ENCODE peak calls at places on chromosome 5, in eight cellular contexts. Y is fibroblast of pulmonary artery, N is stomach, U is LNCaP clone FGC, G is bronchial epithelial cell, X is PC-9, T is brain microvascular endothelial cell, L is esophagus squamous epithelium. B is an unnamed sample.

GRCh38 chr5:38809388-38810359 is 36.1 kb upstream of the OSMR start:
- DNase-seq in Y (peak), N (peak), U (peak), G (peak), X (no peak), T (peak), L (peak), B (peak)

GRCh38 chr5:10631597-10631996 is 67.7 kb downstream of the ANKRD33B start:
- DNase-seq in Y (no peak), N (no peak), U (no peak), G (no peak), X (no peak), T (no peak), L (no peak), B (no peak)

GRCh38 chr5:131379723-131380122 is 115.9 kb downstream of the CDC42SE2 start:
- DNase-seq in Y (peak), N (no peak), U (no peak), G (peak), X (no peak), T (peak), L (no peak), B (peak)

GRCh38 chr5:157161996-157162395 is 4.1 kb downstream of the GARIN3 start:
- DNase-seq in Y (no peak), N (no peak), U (no peak), G (no peak), X (no peak), T (no peak), L (no peak), B (no peak)

GRCh38 chr5:95816803-95817202 is 5.7 kb downstream of the GLRX start:
- DNase-seq in Y (no peak), N (no peak), U (no peak), G (no peak), X (no peak), T (no peak), L (no peak), B (no peak)

GRCh38 chr5:143205386-143205785 is 198.1 kb downstream of the NR3C1 start:
- DNase-seq in Y (peak), N (no peak), U (no peak), G (peak), X (no peak), T (peak), L (no peak), B (no peak)

GRCh38 chr5:176818391-176819098 is 8.2 kb downstream of the UNC5A start:
- DNase-seq in Y (no peak), N (no peak), U (no peak), G (no peak), X (peak), T (no peak), L (no peak), B (peak)

GRCh38 chr5:110769282-110769681 is 30.5 kb downstream of the SLC25A46 start:
- DNase-seq in Y (peak), N (no peak), U (no peak), G (peak), X (no peak), T (peak), L (no peak), B (no peak)

GRCh38 chr5:142151436-142152382 is 43.1 kb downstream of the NDFIP1 start:
- DNase-seq in Y (peak), N (peak), U (peak), G (peak), X (peak), T (peak), L (no peak), B (peak)

GRCh38 chr5:168786142-168786541 is 207.0 kb upstream of the PANK3 start:
- DNase-seq in Y (no peak), N (no peak), U (no peak), G (no peak), X (no peak), T (no peak), L (no peak), B (peak)

GRCh38 chr5:87188411-87188810 is 79.3 kb upstream of the RASA1 start:
- DNase-seq in Y (no peak), N (no peak), U (no peak), G (no peak), X (no peak), T (no peak), L (no peak), B (no peak)

GRCh38 chr5:53335115-53335514 is 145.3 kb upstream of the FST start:
- DNase-seq in Y (peak), N (no peak), U (no peak), G (peak), X (no peak), T (no peak), L (no peak), B (peak)

GRCh38 chr5:180086816-180087426 is 15.4 kb upstream of the RNF130 start:
- DNase-seq in Y (no peak), N (no peak), U (no peak), G (no peak), X (no peak), T (no peak), L (no peak), B (no peak)

GRCh38 chr5:175214152-175214551 is 229.8 kb downstream of the DRD1 start:
- DNase-seq in Y (peak), N (no peak), U (no peak), G (peak), X (peak), T (peak), L (no peak), B (no peak)

GRCh38 chr5:96565843-96566242 is 96.3 kb upstream of the CAST start:
- DNase-seq in Y (peak), N (no peak), U (no peak), G (peak), X (peak), T (peak), L (no peak), B (no peak)

GRCh38 chr5:57221049-57221568 is 47.2 kb downstream of the GPBP1 start:
- DNase-seq in Y (peak), N (no peak), U (peak), G (peak), X (peak), T (peak), L (no peak), B (peak)

GRCh38 chr5:40277161-40277906 is 402.4 kb upstream of the PTGER4 start:
- DNase-seq in Y (no peak), N (no peak), U (no peak), G (no peak), X (no peak), T (no peak), L (no peak), B (no peak)

GRCh38 chr5:168219515-168220410 is 71.7 kb upstream of the WWC1 start:
- DNase-seq in Y (peak), N (peak), U (peak), G (peak), X (peak), T (peak), L (no peak), B (peak)

DNA sequence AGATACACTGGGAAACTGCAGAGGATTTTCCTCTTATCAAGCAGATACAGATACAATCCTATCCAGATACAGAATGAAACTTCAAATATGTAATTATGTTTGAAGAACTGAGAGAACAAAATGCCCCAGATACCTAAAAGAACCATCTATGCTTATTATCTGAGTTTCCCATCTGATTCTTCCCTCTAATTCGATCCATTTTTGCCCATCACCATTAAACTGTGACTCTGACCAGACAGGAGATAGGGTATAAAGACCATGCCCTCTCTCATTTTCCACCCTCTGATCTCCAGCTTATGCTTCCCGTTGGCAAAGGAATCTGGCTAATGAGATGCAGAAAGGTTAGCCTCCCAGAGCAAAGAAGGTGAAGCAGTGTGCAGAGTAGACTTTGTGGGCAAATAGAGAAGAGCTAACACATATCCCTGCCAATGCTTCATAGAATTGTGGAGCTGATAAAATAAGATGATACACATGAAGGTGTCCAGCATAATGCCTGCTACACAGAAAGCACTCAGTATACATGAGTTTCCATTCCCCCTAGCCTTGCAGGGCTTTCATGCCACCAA is 130.9 kb upstream of the TARS1 start:
- DNase-seq in Y (no peak), N (no peak), U (no peak), G (no peak), X (no peak), T (no peak), L (no peak), B (no peak)
- TF ChIP-seq CTCF in Y (no peak), N (no peak), U (no peak), G (no peak), X (no peak), T (no peak), L (no peak), B (no peak)

GRCh38 chr5:154844800-154845199 is 5.6 kb downstream of the FAXDC2 start:
- DNase-seq in Y (no peak), N (no peak), U (peak), G (no peak), X (peak), T (no peak), L (no peak), B (no peak)

GRCh38 chr5:154851351-154851750 is 948 bp upstream of the FAXDC2 start:
- DNase-seq in Y (no peak), N (no peak), U (no peak), G (no peak), X (no peak), T (no peak), L (no peak), B (no peak)

GRCh38 chr5:154850255-154851062 is at the start of gene FAXDC2:
- DNase-seq in Y (peak), N (peak), U (no peak), G (peak), X (no peak), T (peak), L (peak), B (no peak)

GRCh38 chr5:154849261-154849660 is 1.1 kb downstream of the FAXDC2 start:
- DNase-seq in Y (no peak), N (no peak), U (no peak), G (no peak), X (no peak), T (no peak), L (no peak), B (no peak)

DNA sequence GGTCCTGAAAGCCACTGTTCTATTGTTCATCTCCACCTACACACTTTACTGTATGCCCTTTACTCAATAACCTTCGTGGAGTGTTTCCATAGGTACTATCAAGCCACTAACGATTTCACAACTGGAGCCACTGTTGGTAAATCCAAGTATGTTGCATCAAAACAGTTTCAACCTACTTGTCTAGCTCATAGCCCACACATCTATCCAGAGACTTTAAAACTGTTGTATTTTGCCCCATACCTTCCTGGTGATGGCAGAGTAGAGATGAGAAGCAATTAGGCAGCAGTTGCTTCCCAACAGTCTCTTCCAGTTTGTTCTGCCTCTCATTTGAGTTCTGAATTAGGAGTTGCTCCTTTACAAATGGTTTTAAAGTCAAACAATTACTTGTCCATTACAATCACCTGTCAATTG is 607 bp downstream of the FAXDC2 start:
- DNase-seq in Y (peak), N (no peak), U (no peak), G (peak), X (no peak), T (no peak), L (no peak), B (no peak)
- TF ChIP-seq CTCF in Y (no peak), N (no peak), U (no peak), G (no peak), X (no peak), T (no peak), L (no peak), B (no peak)

DNA sequence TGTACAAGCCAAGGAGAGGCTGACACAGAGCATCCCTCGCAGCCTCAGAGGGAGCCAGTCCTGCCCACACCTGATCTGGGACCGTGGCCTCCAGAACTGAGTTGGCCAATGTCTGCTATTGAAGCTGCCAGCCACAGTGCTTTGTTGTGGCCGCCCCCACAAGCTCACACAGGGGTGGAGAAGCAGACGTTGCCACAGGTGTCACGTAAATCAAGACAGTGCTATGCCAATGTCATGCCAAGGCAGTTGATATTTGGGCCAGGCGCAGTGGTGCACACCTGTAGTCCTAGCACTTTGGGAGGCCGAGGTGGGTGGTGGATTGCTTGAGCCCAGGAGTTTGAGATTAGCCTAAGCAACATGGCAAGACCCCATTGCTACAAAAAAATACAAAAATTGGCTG is 17.3 kb upstream of the TERT start:
- DNase-seq in Y (no peak), N (no peak), U (no peak), G (no peak), X (no peak), T (no peak), L (no peak), B (no peak)
- TF ChIP-seq CTCF in Y (no peak), N (no peak), U (no peak), G (no peak), X (no peak), T (no peak), L (no peak), B (no peak)

DNA sequence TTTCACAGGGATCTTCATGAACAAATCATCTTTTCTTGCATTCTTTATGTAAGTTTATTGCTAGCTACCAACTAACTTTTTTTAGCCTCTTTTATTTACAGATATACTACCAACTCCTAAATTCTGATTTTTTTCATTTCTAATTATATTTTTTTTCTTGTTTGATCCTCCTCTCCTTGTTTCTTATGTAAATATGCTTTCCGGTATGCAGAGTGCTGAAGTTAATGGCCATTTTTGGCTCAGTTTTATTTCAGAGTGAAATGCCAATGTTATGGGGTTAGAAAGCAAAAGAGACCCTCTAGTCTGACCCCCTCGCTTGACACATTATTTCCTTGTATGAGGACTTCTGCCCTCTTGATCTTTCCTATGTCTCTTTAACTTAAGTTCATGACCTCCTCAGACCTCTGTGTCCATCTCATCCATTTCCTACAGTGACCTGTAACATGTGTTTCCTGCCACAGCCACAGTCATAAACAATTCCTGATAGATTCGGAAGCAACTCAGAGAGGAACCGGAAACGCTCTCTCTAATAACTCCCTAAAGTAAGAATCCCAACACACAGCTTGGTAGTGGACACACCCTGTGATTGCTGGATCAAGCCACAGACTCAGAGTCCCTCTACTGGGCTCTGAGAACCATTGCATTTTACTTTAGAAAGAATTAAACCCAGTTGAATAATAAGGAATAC is 42.9 kb upstream of the AFAP1L1 start:
- DNase-seq in Y (peak), N (no peak), U (peak), G (peak), X (peak), T (peak), L (no peak), B (peak)
- TF ChIP-seq CTCF in Y (peak), N (peak), U (peak), G (peak), X (peak), T (peak), L (peak), B (peak)

B was measured in Calu3.